ENCODE peak calls at places on chromosomes 3 and 15, in eight cellular contexts. C is fibroblast of gingiva, U is cardiac muscle cell, R is ovary, H is psoas muscle, Q is anterior cingulate cortex, K is GM10248, Y is esophagus squamous epithelium. I is an unnamed sample.

GRCh38 chr3:197216914-197217313 is 81.5 kb downstream of the DLG1 start:
- DNase-seq in K (no peak), R (no peak), Q (no peak), U (no peak), H (no peak), Y (no peak), C (no peak), I (no peak)

GRCh38 chr15:79310612-79310984 is 314 bp upstream of the TMED3 start:
- DNase-seq in H (no peak), U (peak), R (no peak), Q (no peak), K (no peak), Y (no peak), C (no peak), I (no peak)

GRCh38 chr3:158794936-158795518 is 6.8 kb upstream of the MFSD1 start:
- DNase-seq in U (peak), C (peak), R (no peak), H (no peak), Q (no peak), Y (no peak), K (no peak), I (no peak)

GRCh38 chr15:101397521-101398003 is 91.9 kb downstream of the PCSK6 start:
- DNase-seq in U (peak), Q (no peak), C (no peak), R (no peak), Y (no peak), H (no peak), K (no peak), I (no peak)

GRCh38 chr3:147419062-147419701 is 10.0 kb downstream of the ZIC1 start:
- DNase-seq in Q (peak), C (peak), K (no peak), H (peak), Y (no peak), U (peak), R (peak), I (no peak)

GRCh38 chr3:58082047-58082446 is 73.8 kb downstream of the FLNB start:
- DNase-seq in H (no peak), Y (no peak), Q (no peak), R (no peak), K (no peak), U (peak), C (no peak), I (no peak)

GRCh38 chr15:77118787-77119410 is 48.0 kb upstream of the TSPAN3 start:
- DNase-seq in Y (no peak), R (no peak), H (no peak), C (peak), K (peak), U (peak), Q (peak), I (peak)

GRCh38 chr3:106130384-106131084 is 261.7 kb upstream of the CBLB start:
- DNase-seq in C (peak), U (peak), R (no peak), Q (no peak), K (no peak), H (no peak), Y (no peak), I (no peak)

GRCh38 chr15:65525622-65526021 is 4.6 kb upstream of the HACD3 start:
- DNase-seq in U (peak), R (no peak), Y (no peak), K (no peak), H (no peak), Q (no peak), C (no peak), I (no peak)

GRCh38 chr3:53571264-53571663 is 76.9 kb downstream of the CACNA1D start:
- DNase-seq in Q (no peak), R (no peak), K (no peak), U (no peak), H (no peak), Y (no peak), C (no peak), I (no peak)

GRCh38 chr15:60594071-60594470 is 115.1 kb upstream of the ICE2 start:
- DNase-seq in C (no peak), Y (no peak), K (no peak), H (no peak), R (no peak), Q (no peak), U (no peak), I (no peak)

GRCh38 chr15:92997821-92998220 is 91.2 kb downstream of the RGMA start:
- DNase-seq in Q (no peak), C (no peak), R (no peak), K (no peak), U (no peak), H (no peak), Y (no peak), I (no peak)

GRCh38 chr15:50718700-50719125 is 32.1 kb upstream of the TRPM7 start:
- DNase-seq in Y (no peak), U (no peak), H (no peak), C (no peak), K (no peak), Q (no peak), R (no peak), I (no peak)

GRCh38 chr3:45241206-45241605 is 15.1 kb upstream of the TMEM158 start:
- DNase-seq in Y (no peak), Q (no peak), R (no peak), K (no peak), C (no peak), H (no peak), U (no peak), I (no peak)

GRCh38 chr15:96893159-96893906 is 562.8 kb downstream of the NR2F2 start:
- DNase-seq in K (no peak), Y (no peak), R (no peak), U (peak), Q (no peak), H (no peak), C (peak), I (no peak)

GRCh38 chr15:75693501-75694240 is 19.0 kb downstream of the CSPG4 start:
- DNase-seq in Q (no peak), R (peak), H (no peak), Y (no peak), K (peak), C (peak), U (peak), I (no peak)

I was measured in GM12878.